ENCODE peak calls at places on chromosomes 16 and 17, in four cellular contexts. M is A549, Z is lower leg skin, C is cardiac muscle cell. O is an unnamed sample.

GRCh38 chr17:1059131-1059795 is 62.3 kb downstream of the TIMM22 start:
- DNase-seq in M (no peak), Z (no peak), C (no peak), O (no peak)

GRCh38 chr17:35865412-35866355 is 3.0 kb downstream of the HEATR9 start:
- DNase-seq in Z (no peak), C (peak), M (no peak), O (no peak)

GRCh38 chr16:1989826-1990335 is at the start of gene SYNGR3:
- DNase-seq in Z (no peak), M (no peak), C (no peak), O (no peak)

GRCh38 chr17:17126131-17127110 is 79.7 kb downstream of the PLD6 start:
- DNase-seq in Z (no peak), C (no peak), M (no peak), O (no peak)

GRCh38 chr17:60901222-60901621 is 223.6 kb downstream of the BCAS3 start:
- DNase-seq in M (no peak), Z (no peak), C (peak), O (no peak)

GRCh38 chr17:34872640-34873039 is 88.6 kb downstream of the CCT6B start:
- DNase-seq in M (no peak), C (no peak), Z (no peak), O (no peak)

GRCh38 chr16:4979736-4980660 is 21.9 kb downstream of the SEC14L5 start:
- DNase-seq in C (no peak), M (no peak), Z (no peak), O (no peak)

GRCh38 chr17:13182450-13182849 is 164.6 kb upstream of the ELAC2 start:
- DNase-seq in C (no peak), M (no peak), Z (no peak), O (no peak)

GRCh38 chr17:55420776-55421178 is 858 bp downstream of the MMD start:
- DNase-seq in Z (peak), M (peak), C (peak), O (peak)

GRCh38 chr17:5468075-5468473 is 708 bp downstream of the DHX33 start:
- DNase-seq in Z (no peak), C (no peak), M (peak), O (peak)

GRCh38 chr17:10116267-10116666 is 82.1 kb downstream of the GAS7 start:
- DNase-seq in Z (no peak), M (no peak), C (no peak), O (no peak)

GRCh38 chr16:85616608-85617311 is 3.6 kb downstream of the GSE1 start:
- DNase-seq in M (no peak), C (no peak), Z (no peak), O (no peak)

GRCh38 chr17:20022701-20023100 is 13.5 kb downstream of the SPECC1 start:
- DNase-seq in Z (no peak), M (no peak), C (no peak), O (no peak)

GRCh38 chr17:12665263-12666210 is at the start of gene MYOCD:
- DNase-seq in C (peak), M (peak), Z (no peak), O (peak)

GRCh38 chr16:10039220-10040096 is 142.8 kb downstream of the GRIN2A start:
- DNase-seq in Z (no peak), C (peak), M (peak), O (no peak)

O was measured in SW480.